ENCODE peak calls at places on chromosomes 7 and 10, in four cellular contexts. Q is psoas muscle, N is uterus, U is spleen. M is an unnamed sample.

GRCh38 chr7:37504791-37505190 is 56.1 kb upstream of the ELMO1 start:
- DNase-seq in Q (no peak), U (no peak), N (no peak), M (no peak)

GRCh38 chr10:72095195-72095594 is 6.8 kb upstream of the SPOCK2 start:
- DNase-seq in N (no peak), Q (no peak), U (no peak), M (no peak)

GRCh38 chr10:113027574-113028392 is 77.7 kb downstream of the TCF7L2 start:
- DNase-seq in N (no peak), U (no peak), Q (no peak), M (no peak)

GRCh38 chr10:31867646-31868045 is 61.0 kb downstream of the ARHGAP12 start:
- DNase-seq in Q (no peak), N (no peak), U (no peak), M (no peak)

GRCh38 chr10:128963246-128964099 is 503.6 kb upstream of the MGMT start:
- DNase-seq in N (no peak), U (no peak), Q (no peak), M (no peak)

GRCh38 chr10:25506821-25507335 is 332.1 kb downstream of the GPR158 start:
- DNase-seq in U (no peak), N (no peak), Q (no peak), M (no peak)

GRCh38 chr7:151889406-151890354 is 12.8 kb upstream of the PRKAG2 start:
- DNase-seq in Q (no peak), N (no peak), U (peak), M (peak)

GRCh38 chr7:48025630-48026029 is 3.3 kb downstream of the SUN3 start:
- DNase-seq in Q (no peak), N (no peak), U (no peak), M (no peak)

GRCh38 chr7:16670021-16670420 is 24.0 kb downstream of the BZW2 start:
- DNase-seq in N (no peak), Q (no peak), U (no peak), M (no peak)

GRCh38 chr10:25808372-25808771 is 125.7 kb upstream of the MYO3A start:
- DNase-seq in Q (no peak), N (no peak), U (no peak), M (no peak)

GRCh38 chr10:95250856-95251255 is 39.9 kb downstream of the PDLIM1 start:
- DNase-seq in N (no peak), Q (no peak), U (no peak), M (no peak)

GRCh38 chr10:31036209-31036608 is 4.5 kb upstream of the ZNF438 start:
- DNase-seq in U (no peak), N (no peak), Q (no peak), M (no peak)

GRCh38 chr10:119371704-119372663 is 164.6 kb downstream of the GRK5 start:
- DNase-seq in N (no peak), U (no peak), Q (no peak), M (no peak)

GRCh38 chr10:132407846-132408278 is 10.9 kb downstream of the PWWP2B start:
- DNase-seq in U (peak), Q (no peak), N (peak), M (peak)

GRCh38 chr7:40133561-40134427 is 628 bp downstream of the MPLKIP start:
- DNase-seq in N (no peak), Q (no peak), U (no peak), M (no peak)

GRCh38 chr7:82665966-82666507 is 222.5 kb upstream of the CACNA2D1 start:
- DNase-seq in U (no peak), N (no peak), Q (no peak), M (no peak)

GRCh38 chr10:58326967-58327381 is 7.8 kb upstream of the UBE2D1 start:
- DNase-seq in U (no peak), Q (peak), N (peak), M (peak)

GRCh38 chr7:158109364-158110033 is 478.1 kb downstream of the PTPRN2 start:
- DNase-seq in U (no peak), N (no peak), Q (no peak), M (no peak)

GRCh38 chr7:134329614-134330316 is 13.0 kb upstream of the SLC35B4 start:
- DNase-seq in U (no peak), N (no peak), Q (no peak), M (no peak)

GRCh38 chr10:43135656-43136055 is 2.6 kb upstream of the CSGALNACT2 start:
- DNase-seq in U (no peak), N (no peak), Q (no peak), M (no peak)

GRCh38 chr7:127119517-127119916 is 133.2 kb downstream of the GRM8 start:
- DNase-seq in Q (no peak), U (no peak), N (no peak), M (no peak)

GRCh38 chr7:73799282-73800141 is 29.4 kb upstream of the CLDN3 start:
- DNase-seq in Q (no peak), N (no peak), U (no peak), M (no peak)

GRCh38 chr10:17064435-17064834 is 65.2 kb downstream of the CUBN start:
- DNase-seq in U (no peak), Q (no peak), N (no peak), M (no peak)

GRCh38 chr7:13850185-13850752 is 139.2 kb downstream of the ETV1 start:
- DNase-seq in N (no peak), Q (no peak), U (no peak), M (no peak)

GRCh38 chr10:9045311-9045710 is 990.8 kb downstream of the GATA3 start:
- DNase-seq in U (no peak), N (no peak), Q (no peak), M (no peak)

GRCh38 chr7:104908636-104909035 is 105.4 kb upstream of the KMT2E start:
- DNase-seq in U (no peak), N (no peak), Q (no peak), M (no peak)

GRCh38 chr7:91240546-91240945 is 23.7 kb upstream of the FZD1 start:
- DNase-seq in N (no peak), U (no peak), Q (no peak), M (no peak)

GRCh38 chr10:69800665-69801064 is 1.0 kb upstream of the COL13A1 start:
- DNase-seq in Q (no peak), U (no peak), N (no peak), M (no peak)
- H3K4me3 ChIP-seq in Q (no peak), U (no peak), N (no peak), M (no peak)

DNA sequence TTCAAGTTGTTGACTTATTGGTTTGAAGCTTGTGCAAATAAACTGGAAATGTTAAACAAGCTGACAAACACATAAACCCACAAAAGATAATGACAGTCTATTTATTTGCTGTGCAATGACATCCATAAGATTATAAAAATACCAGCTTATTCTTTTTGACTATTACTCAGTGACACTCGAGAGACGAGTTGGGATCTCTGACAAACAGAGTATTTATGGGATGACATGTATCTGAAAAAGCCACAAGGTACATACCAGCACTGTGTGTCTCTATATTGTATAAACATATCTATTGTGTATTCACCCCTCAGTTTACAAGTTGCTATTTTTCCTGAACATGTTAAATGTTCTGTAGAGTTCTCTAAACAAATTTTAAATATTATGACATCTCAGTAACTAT is 88.9 kb downstream of the CHRM2 start:
- DNase-seq in Q (no peak), U (no peak), N (no peak), M (no peak)
- H3K27ac ChIP-seq in Q (no peak), U (no peak), N (no peak), M (no peak)

DNA sequence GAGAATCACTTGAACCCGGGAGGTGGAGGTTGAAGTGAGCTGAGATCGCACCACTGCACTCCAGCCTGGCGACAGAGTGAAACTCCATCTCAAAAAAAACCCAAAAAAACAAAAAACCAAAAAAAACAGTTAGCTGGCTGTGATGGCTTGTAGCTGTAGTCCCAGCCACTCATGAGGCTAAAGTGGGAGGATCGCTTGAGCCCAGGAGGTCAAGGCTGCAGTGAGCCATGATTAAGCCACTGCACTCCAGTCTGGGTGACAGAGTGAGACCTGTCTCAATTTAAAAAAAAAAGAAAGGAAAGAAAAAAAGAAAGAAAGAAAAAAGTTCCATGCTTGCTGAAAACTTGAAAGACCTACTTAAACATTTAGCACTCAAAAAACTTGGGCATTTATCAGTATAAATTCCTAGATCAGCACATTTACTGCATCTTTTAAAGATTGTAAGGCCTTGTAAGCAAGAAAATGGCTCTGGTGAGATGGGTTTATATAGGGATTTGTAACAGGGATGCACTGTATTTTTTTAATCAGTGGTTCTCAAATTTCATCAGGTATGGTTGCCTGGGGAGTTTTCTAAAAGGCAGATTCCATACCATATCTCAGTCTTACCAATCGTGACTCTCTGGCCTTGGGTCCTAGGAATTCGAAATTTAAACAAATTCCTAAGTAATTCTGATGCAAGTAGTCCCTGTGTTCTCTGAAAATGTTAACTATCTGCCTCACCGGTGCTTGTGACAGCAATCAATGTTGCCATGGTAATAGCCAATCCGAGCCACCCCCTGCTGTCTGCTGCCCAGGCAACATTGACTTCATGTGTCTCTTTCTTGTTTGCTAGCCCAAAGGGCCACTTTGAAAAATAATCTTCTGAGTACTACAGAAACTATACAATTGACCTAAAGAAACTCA is 11.5 kb upstream of the NT5C2 start:
- DNase-seq in Q (no peak), N (no peak), U (no peak), M (no peak)
- H3K4me3 ChIP-seq in Q (no peak), N (no peak), U (no peak), M (no peak)

DNA sequence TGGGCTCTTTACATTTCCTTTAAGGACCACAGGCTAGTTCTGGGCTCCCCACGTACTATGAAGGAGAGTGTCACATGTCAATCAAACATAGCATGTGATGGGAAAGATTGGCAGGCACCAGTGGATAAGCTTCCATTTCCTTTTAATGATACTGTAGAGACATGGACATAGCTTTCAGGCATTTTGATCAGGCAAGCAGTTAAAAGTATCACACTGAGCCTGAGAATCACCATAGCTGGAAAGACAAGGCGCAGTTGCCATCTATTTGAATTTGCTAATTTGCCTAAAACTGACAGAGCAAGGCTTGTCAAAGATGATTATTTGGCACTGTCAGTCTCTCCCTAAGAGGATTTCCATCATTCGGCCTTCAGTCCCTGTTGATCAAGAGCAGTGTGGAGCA is 263.4 kb upstream of the TAC1 start:
- DNase-seq in U (no peak), Q (no peak), N (no peak), M (no peak)
- H3K27ac ChIP-seq in U (no peak), Q (no peak), N (no peak), M (no peak)

GRCh38 chr10:63502832-63503231 is 18.4 kb upstream of the REEP3 start:
- DNase-seq in N (no peak), U (no peak), Q (no peak), M (no peak)

GRCh38 chr10:63504145-63504881 is 16.9 kb upstream of the REEP3 start:
- DNase-seq in Q (no peak), N (no peak), U (no peak), M (no peak)

GRCh38 chr10:63503395-63503794 is 17.8 kb upstream of the REEP3 start:
- DNase-seq in Q (no peak), N (no peak), U (no peak), M (no peak)

GRCh38 chr10:63498665-63499064 is 22.5 kb upstream of the REEP3 start:
- DNase-seq in U (no peak), N (no peak), Q (no peak), M (no peak)

GRCh38 chr10:63501954-63502353 is 19.2 kb upstream of the REEP3 start:
- DNase-seq in N (no peak), Q (no peak), U (no peak), M (no peak)
- H3K4me3 ChIP-seq in N (no peak), Q (no peak), U (no peak), M (no peak)

GRCh38 chr10:109741712-109742111 is 181.6 kb downstream of the XPNPEP1 start:
- DNase-seq in N (no peak), U (no peak), Q (no peak), M (no peak)

GRCh38 chr10:109743141-109744120 is 179.9 kb downstream of the XPNPEP1 start:
- DNase-seq in U (no peak), Q (no peak), N (peak), M (no peak)

DNA sequence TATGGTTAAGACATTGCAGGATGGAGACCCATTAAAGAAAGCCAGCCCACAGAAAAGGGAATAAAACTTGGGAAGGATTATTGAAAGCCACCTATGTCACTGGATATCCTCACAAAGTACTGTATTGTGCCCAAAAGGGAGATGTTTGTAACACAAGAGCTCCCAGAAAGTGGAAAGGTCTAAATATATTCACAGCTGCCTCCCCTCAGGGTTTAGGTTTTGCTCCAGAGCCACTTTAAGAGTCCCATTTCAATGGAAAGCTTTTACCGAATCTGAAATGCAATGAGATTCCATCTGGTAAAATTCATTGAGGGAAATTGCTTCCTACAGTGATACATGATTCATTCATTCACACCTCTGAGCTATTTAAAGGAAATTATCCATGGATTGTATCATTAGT is 176.4 kb downstream of the XPNPEP1 start:
- DNase-seq in Q (no peak), U (no peak), N (no peak), M (no peak)
- H3K27ac ChIP-seq in Q (no peak), U (no peak), N (no peak), M (no peak)

GRCh38 chr10:55629792-55630490 is 731.1 kb downstream of the ZWINT start:
- DNase-seq in Q (no peak), N (no peak), U (peak), M (peak)
- H3K4me3 ChIP-seq in Q (peak), N (no peak), U (peak), M (peak)

GRCh38 chr7:138842111-138842510 is 44.1 kb upstream of the ATP6V0A4 start:
- DNase-seq in U (no peak), N (no peak), Q (no peak), M (no peak)
- H3K27ac ChIP-seq in U (no peak), N (no peak), Q (no peak), M (no peak)

GRCh38 chr7:55021951-55022617 is 3.3 kb downstream of the EGFR start:
- DNase-seq in N (no peak), U (no peak), Q (no peak), M (no peak)
- H3K4me3 ChIP-seq in N (no peak), U (no peak), Q (peak), M (no peak)